ENCODE peak calls at places on chromosomes 5 and 9, in six cellular contexts. E is upper lobe of left lung, Y is lung, K is dorsolateral prefrontal cortex, U is psoas muscle, P is heart right ventricle. J is an unnamed sample.

GRCh38 chr5:180806351-180807011 is 3.9 kb upstream of the MGAT1 start:
- DNase-seq in U (no peak), E (no peak), P (no peak), Y (no peak), K (no peak), J (no peak)

GRCh38 chr5:61332891-61333350 is 863 bp downstream of the ZSWIM6 start:
- DNase-seq in E (peak), Y (peak), U (peak), P (peak), K (no peak), J (peak)

GRCh38 chr5:74075900-74076484 is 450.0 kb downstream of the ARHGEF28 start:
- DNase-seq in U (no peak), Y (no peak), E (no peak), K (no peak), P (no peak), J (no peak)

GRCh38 chr5:14816999-14817761 is 54.4 kb downstream of the ANKH start:
- DNase-seq in Y (no peak), K (no peak), E (no peak), P (no peak), U (peak), J (no peak)

GRCh38 chr9:130343445-130343918 is 77.9 kb downstream of the HMCN2 start:
- DNase-seq in P (no peak), Y (no peak), K (no peak), U (no peak), E (peak), J (no peak)

GRCh38 chr5:123717139-123717538 is 205.2 kb downstream of the CSNK1G3 start:
- DNase-seq in P (no peak), E (no peak), K (no peak), Y (no peak), U (no peak), J (no peak)

GRCh38 chr5:144465441-144465840 is 294.8 kb downstream of the KCTD16 start:
- DNase-seq in P (no peak), E (no peak), K (no peak), Y (no peak), U (no peak), J (no peak)

GRCh38 chr5:27472000-27472763 is 433.8 kb upstream of the CDH9 start:
- DNase-seq in E (no peak), K (no peak), U (no peak), P (no peak), Y (no peak), J (no peak)

GRCh38 chr5:17105744-17106450 is 111.5 kb upstream of the BASP1 start:
- DNase-seq in U (no peak), P (no peak), Y (no peak), E (no peak), K (no peak), J (no peak)

GRCh38 chr5:84379749-84380148 is 4.9 kb downstream of the EDIL3 start:
- DNase-seq in K (no peak), P (no peak), E (no peak), U (no peak), Y (no peak), J (no peak)

GRCh38 chr5:23445573-23445972 is 61.8 kb upstream of the PRDM9 start:
- DNase-seq in K (no peak), P (no peak), E (no peak), Y (no peak), U (no peak), J (no peak)

GRCh38 chr5:79849061-79849460 is 142.0 kb downstream of the MTX3 start:
- DNase-seq in E (no peak), Y (no peak), K (no peak), P (no peak), U (no peak), J (no peak)

GRCh38 chr5:146707316-146707715 is 171.2 kb downstream of the PPP2R2B start:
- DNase-seq in U (no peak), Y (no peak), E (peak), K (no peak), P (no peak), J (no peak)

GRCh38 chr9:32376295-32376694 is 8.1 kb upstream of the ACO1 start:
- DNase-seq in P (no peak), K (no peak), E (no peak), U (no peak), Y (no peak), J (no peak)

GRCh38 chr9:127129073-127129717 is 6.8 kb upstream of the ANGPTL2 start:
- DNase-seq in K (no peak), Y (no peak), P (no peak), E (no peak), U (no peak), J (no peak)

GRCh38 chr9:134434896-134435506 is 108.7 kb downstream of the RXRA start:
- DNase-seq in Y (peak), K (peak), P (peak), E (peak), U (peak), J (no peak)

GRCh38 chr9:134266418-134266817 is 59.8 kb upstream of the RXRA start:
- DNase-seq in P (no peak), K (no peak), Y (no peak), E (no peak), U (no peak), J (no peak)

GRCh38 chr5:161549106-161549505 is 2.6 kb upstream of the GABRB2 start:
- DNase-seq in K (peak), P (no peak), U (no peak), E (no peak), Y (no peak), J (no peak)

GRCh38 chr5:131671994-131672655 is 37.1 kb upstream of the RAPGEF6 start:
- DNase-seq in U (no peak), Y (no peak), E (no peak), K (no peak), P (peak), J (no peak)

GRCh38 chr9:96376926-96377874 is 6.3 kb downstream of the SLC35D2 start:
- DNase-seq in Y (peak), E (no peak), K (no peak), U (no peak), P (no peak), J (no peak)

GRCh38 chr5:150514708-150515211 is 6.8 kb downstream of the NDST1 start:
- DNase-seq in K (no peak), U (no peak), Y (peak), E (no peak), P (no peak), J (no peak)

GRCh38 chr9:82799300-82799699 is 263.6 kb downstream of the RASEF start:
- DNase-seq in U (no peak), P (no peak), K (no peak), Y (no peak), E (no peak), J (no peak)

GRCh38 chr5:98514106-98514665 is 259.3 kb upstream of the RGMB start:
- DNase-seq in Y (no peak), K (no peak), P (no peak), E (no peak), U (no peak), J (no peak)

GRCh38 chr9:110328763-110329162 is 8.9 kb downstream of the TXNDC8 start:
- DNase-seq in U (no peak), K (no peak), P (no peak), Y (no peak), E (no peak), J (no peak)

GRCh38 chr9:86042226-86042625 is 57.1 kb downstream of the GOLM1 start:
- DNase-seq in Y (no peak), P (no peak), K (no peak), E (no peak), U (no peak), J (no peak)

GRCh38 chr9:88184986-88185385 is 46.7 kb upstream of the SPATA31C2 start:
- DNase-seq in K (no peak), U (no peak), Y (peak), P (no peak), E (no peak), J (no peak)

GRCh38 chr5:10291736-10292135 is 16.0 kb downstream of the CMBL start:
- DNase-seq in U (no peak), E (no peak), K (no peak), P (no peak), Y (no peak), J (no peak)

GRCh38 chr9:34254966-34255825 is 73.9 kb downstream of the KIF24 start:
- DNase-seq in P (no peak), Y (no peak), K (no peak), U (peak), E (no peak), J (no peak)

GRCh38 chr5:105970919-105971318 is 1699.8 kb downstream of the EFNA5 start:
- DNase-seq in E (no peak), P (no peak), Y (no peak), K (no peak), U (no peak), J (no peak)

GRCh38 chr9:74379718-74380117 is 117.4 kb upstream of the RORB start:
- DNase-seq in P (no peak), Y (no peak), K (no peak), E (no peak), U (no peak), J (no peak)

GRCh38 chr5:125812631-125813030 is 610.6 kb upstream of the GRAMD2B start:
- DNase-seq in E (no peak), Y (no peak), P (no peak), K (no peak), U (no peak), J (no peak)

GRCh38 chr5:73620335-73620687 is 5.7 kb upstream of the ARHGEF28 start:
- DNase-seq in E (no peak), U (no peak), P (no peak), K (no peak), Y (no peak), J (no peak)

GRCh38 chr9:38181866-38182265 is 112.8 kb upstream of the SHB start:
- DNase-seq in P (no peak), U (no peak), K (no peak), E (no peak), Y (no peak), J (no peak)
- TF ChIP-seq CTCF in P (no peak), U (no peak), K (no peak), E (no peak), Y (no peak), J (no peak)

DNA sequence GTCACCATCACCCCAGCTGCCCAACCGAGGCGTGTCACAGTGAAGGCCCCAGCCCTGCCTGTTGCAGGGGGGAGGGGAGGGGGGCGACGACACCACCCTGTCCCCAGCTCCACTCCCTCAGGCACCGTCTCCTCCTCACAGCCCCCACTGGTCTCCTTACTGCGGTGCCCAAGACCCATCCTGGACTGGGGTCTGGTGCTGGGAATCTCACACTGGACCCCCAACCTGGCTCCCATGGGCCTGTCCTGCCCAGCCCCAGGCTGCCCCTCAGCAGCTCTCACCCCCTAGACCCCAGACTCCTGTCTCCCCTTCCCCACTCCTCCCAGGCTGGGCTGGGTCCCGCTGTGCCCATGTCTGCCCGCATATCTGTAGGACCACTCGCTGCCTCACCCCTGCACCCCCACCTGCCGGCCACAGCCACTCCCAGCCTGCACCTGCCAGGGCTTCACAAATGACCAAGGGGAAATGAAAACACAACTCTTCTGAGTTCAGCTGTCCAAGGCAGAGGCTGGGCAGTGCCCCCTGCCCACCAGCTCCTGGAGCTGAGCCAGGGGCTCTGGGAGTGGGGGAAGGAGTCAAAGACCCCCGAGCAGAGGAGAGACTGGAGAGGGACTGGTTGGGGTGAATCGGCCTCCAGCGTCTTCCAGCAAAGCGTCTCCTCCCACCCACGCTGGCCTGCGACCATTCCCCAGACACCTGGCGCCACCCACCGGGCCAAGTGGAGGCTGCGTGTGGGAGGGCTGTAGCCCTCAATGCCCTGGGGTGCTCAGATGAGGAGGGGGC is 32.6 kb upstream of the EGFL7 start:
- DNase-seq in K (no peak), P (no peak), Y (peak), E (peak), U (no peak), J (peak)
- TF ChIP-seq CTCF in K (peak), P (peak), Y (peak), E (peak), U (peak), J (no peak)

GRCh38 chr5:163497315-163497714 is 8.1 kb upstream of the MAT2B start:
- DNase-seq in P (no peak), K (no peak), Y (no peak), U (no peak), E (no peak), J (no peak)

GRCh38 chr5:163498886-163499285 is 6.5 kb upstream of the MAT2B start:
- DNase-seq in K (no peak), P (no peak), Y (no peak), E (no peak), U (no peak), J (no peak)

GRCh38 chr5:163496286-163496685 is 9.1 kb upstream of the MAT2B start:
- DNase-seq in E (no peak), U (no peak), P (no peak), Y (no peak), K (no peak), J (no peak)
- TF ChIP-seq CTCF in E (no peak), U (no peak), P (no peak), Y (no peak), K (no peak), J (no peak)

DNA sequence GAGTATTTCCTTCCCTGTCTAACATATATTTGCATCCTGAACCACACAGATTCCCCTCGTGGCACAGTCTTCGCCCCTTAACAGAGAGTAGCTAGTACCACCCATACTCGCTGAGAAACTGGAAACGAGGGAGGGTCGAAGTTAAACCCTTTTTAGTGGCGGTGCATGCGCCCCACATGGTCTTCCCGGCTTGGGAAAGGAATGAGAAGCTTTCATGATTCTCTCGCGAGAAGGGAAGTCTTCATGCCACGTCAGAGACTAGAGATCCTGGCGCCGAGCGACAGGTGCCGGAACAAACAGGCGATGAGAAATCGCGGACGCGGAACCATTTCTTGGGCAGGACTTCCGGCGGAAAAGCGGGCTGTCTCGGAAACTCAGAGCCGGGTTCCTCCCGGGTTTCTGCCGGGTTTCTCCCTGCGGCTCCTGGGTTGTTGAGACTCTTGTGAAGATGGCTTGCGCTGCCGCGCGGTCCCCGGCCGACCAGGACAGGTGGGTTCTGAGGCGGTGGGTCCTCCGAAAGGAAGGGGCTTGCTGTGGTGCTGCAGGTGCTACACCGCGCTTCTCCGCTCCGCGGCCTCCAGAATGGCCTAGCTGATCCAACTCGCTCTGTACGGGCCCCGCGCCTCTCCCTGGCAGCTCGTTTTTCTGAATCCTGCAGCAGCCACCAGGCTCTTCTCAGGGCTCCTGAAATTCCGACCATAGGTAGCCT is at the start of gene SRP19:
- DNase-seq in U (peak), Y (peak), E (peak), K (peak), P (peak), J (peak)
- TF ChIP-seq CTCF in U (no peak), Y (no peak), E (peak), K (peak), P (no peak), J (no peak)

DNA sequence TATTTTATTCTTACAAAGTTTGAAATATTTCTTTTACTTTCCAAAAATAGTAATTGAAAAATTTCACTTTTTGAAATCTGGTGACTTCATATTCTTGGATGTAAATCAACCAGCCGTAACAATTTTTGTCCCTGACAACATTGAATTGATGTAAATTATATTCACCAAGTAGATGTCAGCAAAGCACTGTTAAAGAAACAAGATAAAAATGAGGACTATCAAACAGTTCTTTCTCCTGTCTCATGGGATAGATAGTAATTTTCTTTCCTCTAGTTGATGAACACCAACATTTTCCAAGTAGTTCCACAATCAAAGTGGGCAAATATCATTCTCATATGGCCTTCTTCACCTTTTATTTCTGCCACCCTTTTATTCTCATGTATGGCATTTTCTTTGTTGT is 1461.9 kb downstream of the MAT2B start:
- DNase-seq in U (no peak), K (no peak), E (no peak), P (no peak), Y (no peak), J (no peak)
- TF ChIP-seq CTCF in U (no peak), K (no peak), E (no peak), P (no peak), Y (no peak), J (no peak)

DNA sequence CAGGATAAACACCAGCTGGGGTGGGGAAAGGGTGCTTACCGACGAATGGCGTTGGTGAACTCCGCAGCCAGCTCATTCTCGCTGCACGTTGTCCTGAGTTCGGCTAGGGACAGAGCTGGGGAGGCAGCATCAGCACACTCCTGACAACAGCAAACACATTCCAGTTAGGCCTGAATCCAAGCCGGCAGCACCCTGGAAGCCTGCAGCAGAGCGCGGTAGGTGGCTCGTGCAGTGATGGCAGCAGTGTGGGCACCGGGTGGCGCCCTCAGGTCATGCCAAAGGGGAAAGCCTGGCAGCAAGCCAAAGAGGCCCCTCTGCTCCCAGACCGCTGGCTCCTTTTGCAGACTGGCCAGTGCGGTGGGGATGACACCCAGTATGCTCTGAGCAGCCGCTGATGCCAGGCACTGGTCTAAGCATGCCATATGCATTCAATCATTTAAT is 66.9 kb downstream of the DCP2 start:
- DNase-seq in E (peak), P (peak), K (no peak), U (peak), Y (no peak), J (no peak)
- TF ChIP-seq CTCF in E (peak), P (peak), K (peak), U (no peak), Y (no peak), J (no peak)

GRCh38 chr5:168291281-168291960 is at the start of gene WWC1:
- DNase-seq in U (peak), Y (peak), E (peak), P (no peak), K (peak), J (peak)
- TF ChIP-seq CTCF in U (no peak), Y (peak), E (peak), P (no peak), K (peak), J (no peak)

J was measured in activated B cell treated with CpG ODN at 0.5 μM for 24 hours.